ENCODE peak calls at places on chromosomes 3 and 15, in seven cellular contexts. A is RWPE2; E is CD4-positive, CD25-positive, alpha-beta regulatory T cell; B is A673; N is A549; O is right cardiac atrium; W is IMR-90. M is an unnamed sample. For H3K4me1, the result is how much of the 10 kb centered on the place peaks cover.

GRCh38 chr3:129343643-129344360 is 65.1 kb downstream of the HMCES start:
- DNase-seq in O (peak), E (no peak), W (no peak), B (peak), A (no peak), N (peak), M (no peak)

GRCh38 chr3:126753191-126754160 is 49.4 kb downstream of the CHCHD6 start:
- DNase-seq in W (peak), B (no peak), N (no peak), A (peak), E (no peak), O (no peak), M (no peak)

GRCh38 chr3:120741837-120742197 is 499 bp downstream of the RABL3 start:
- DNase-seq in E (no peak), W (peak), A (no peak), B (no peak), N (no peak), O (no peak), M (no peak)

GRCh38 chr15:41928637-41929620 is 35.1 kb upstream of the SPTBN5 start:
- DNase-seq in W (no peak), O (peak), B (no peak), E (no peak), A (no peak), N (no peak), M (peak)

GRCh38 chr3:184602406-184603155 is 41.0 kb downstream of the EPHB3 start:
- DNase-seq in B (no peak), N (peak), E (no peak), W (no peak), O (peak), A (no peak), M (peak)

GRCh38 chr3:9408546-9408945 is 11.1 kb downstream of the SETD5 start:
- DNase-seq in B (no peak), W (no peak), O (no peak), E (no peak), A (no peak), N (no peak), M (no peak)

GRCh38 chr3:78689378-78689777 is 1078.4 kb downstream of the ROBO1 start:
- DNase-seq in E (no peak), B (no peak), W (no peak), N (no peak), A (no peak), O (no peak), M (no peak)

GRCh38 chr3:62529230-62529629 is 155.9 kb upstream of the FEZF2 start:
- DNase-seq in N (no peak), E (no peak), B (peak), W (peak), A (no peak), O (peak), M (peak)

GRCh38 chr3:94101860-94102259 is 39.0 kb downstream of the NSUN3 start:
- DNase-seq in B (peak), A (no peak), N (no peak), O (no peak), E (no peak), W (peak), M (no peak)

GRCh38 chr3:127761101-127761802 is 61.1 kb downstream of the MGLL start:
- DNase-seq in O (peak), W (no peak), A (no peak), E (no peak), N (no peak), B (no peak), M (no peak)

GRCh38 chr3:159765025-159765859 is 223.4 kb upstream of the IL12A start:
- DNase-seq in W (peak), A (peak), O (peak), E (no peak), N (peak), B (peak), M (peak)

GRCh38 chr3:172717493-172718088 is 6.7 kb upstream of the NCEH1 start:
- DNase-seq in N (peak), O (no peak), A (no peak), W (no peak), E (peak), B (peak), M (no peak)

GRCh38 chr3:195259146-195259563 is 11.8 kb downstream of the XXYLT1 start:
- DNase-seq in A (no peak), W (peak), E (peak), O (no peak), B (no peak), N (peak), M (peak)

GRCh38 chr3:172038823-172039222 is 555 bp upstream of the FNDC3B start:
- DNase-seq in B (no peak), A (no peak), N (no peak), O (peak), W (peak), E (no peak), M (peak)

GRCh38 chr3:160368804-160369203 is 30.2 kb downstream of the IFT80 start:
- DNase-seq in O (no peak), B (no peak), E (peak), N (no peak), A (no peak), W (no peak), M (no peak)

GRCh38 chr3:161293381-161293780 is 72.3 kb downstream of the NMD3 start:
- DNase-seq in E (no peak), N (no peak), W (no peak), B (no peak), A (no peak), O (no peak), M (no peak)

GRCh38 chr15:44087578-44088190 is 107.4 kb downstream of the FRMD5 start:
- DNase-seq in B (peak), W (peak), E (no peak), A (no peak), O (no peak), N (peak), M (no peak)

GRCh38 chr3:139797724-139798343 is 120.1 kb upstream of the NMNAT3 start:
- DNase-seq in O (peak), N (no peak), A (no peak), B (peak), E (no peak), W (peak), M (peak)

GRCh38 chr3:160956785-160957184 is 148.4 kb downstream of the B3GALNT1 start:
- DNase-seq in E (no peak), N (no peak), W (peak), A (no peak), B (peak), O (no peak), M (peak)

GRCh38 chr3:48990636-48991421 is 788 bp downstream of the P4HTM start:
- DNase-seq in W (no peak), N (no peak), E (peak), O (peak), A (no peak), B (no peak), M (no peak)

GRCh38 chr3:55017876-55018275 is 90.0 kb upstream of the LRTM1 start:
- DNase-seq in N (no peak), O (no peak), A (no peak), E (no peak), W (peak), B (no peak), M (no peak)

GRCh38 chr3:170539886-170540285 is 46.0 kb downstream of the SLC7A14 start:
- DNase-seq in E (no peak), W (no peak), A (no peak), B (no peak), N (no peak), O (no peak), M (no peak)

GRCh38 chr3:186287723-186288122 is 74.3 kb downstream of the DGKG start:
- DNase-seq in W (peak), B (no peak), E (no peak), N (no peak), O (no peak), A (no peak), M (no peak)

GRCh38 chr3:32432711-32433530 is 41.3 kb downstream of the CMTM7 start:
- DNase-seq in W (peak), O (no peak), E (peak), B (no peak), N (no peak), A (no peak), M (no peak)

GRCh38 chr15:99455796-99456160 is 110.0 kb upstream of the MEF2A start:
- DNase-seq in N (no peak), W (no peak), B (no peak), E (no peak), A (no peak), O (no peak), M (no peak)

GRCh38 chr15:69075467-69075866 is 61.0 kb downstream of the NOX5 start:
- DNase-seq in W (no peak), O (no peak), N (no peak), E (no peak), B (peak), A (peak), M (no peak)

GRCh38 chr3:136023264-136023978 is 57.9 kb downstream of the PPP2R3A start:
- DNase-seq in E (no peak), A (no peak), N (no peak), O (no peak), B (no peak), W (peak), M (no peak)

GRCh38 chr15:87816016-87816415 is 440.5 kb downstream of the NTRK3 start:
- DNase-seq in W (peak), N (no peak), O (no peak), A (no peak), E (no peak), B (no peak), M (no peak)

GRCh38 chr15:96314508-96314907 is 16.0 kb upstream of the NR2F2 start:
- DNase-seq in B (no peak), N (no peak), E (no peak), O (no peak), W (no peak), A (no peak), M (no peak)

GRCh38 chr3:132435239-132435910 is 18.1 kb downstream of the DNAJC13 start:
- DNase-seq in N (no peak), E (no peak), A (no peak), B (no peak), O (no peak), W (no peak), M (no peak)

GRCh38 chr15:36831915-36832310 is 252.5 kb downstream of the CDIN1 start:
- DNase-seq in O (no peak), E (no peak), N (no peak), A (no peak), B (no peak), W (no peak), M (peak)

GRCh38 chr3:100020876-100021644 is 93.2 kb downstream of the FILIP1L start:
- DNase-seq in E (no peak), N (no peak), A (no peak), B (no peak), W (no peak), O (no peak), M (no peak)

GRCh38 chr15:36643551-36643950 is 64.1 kb downstream of the CDIN1 start:
- DNase-seq in B (no peak), W (peak), N (peak), A (no peak), E (no peak), O (no peak), M (no peak)

GRCh38 chr3:193046369-193046768 is 128.7 kb upstream of the MB21D2 start:
- DNase-seq in B (no peak), O (no peak), N (no peak), A (no peak), E (no peak), W (no peak), M (peak)

GRCh38 chr3:149534671-149535394 is 60.3 kb downstream of the TM4SF4 start:
- DNase-seq in W (peak), O (no peak), A (no peak), B (peak), E (no peak), N (peak), M (peak)

GRCh38 chr15:61195116-61196002 is 33.7 kb downstream of the RORA start:
- DNase-seq in W (peak), N (peak), A (no peak), O (no peak), B (peak), E (peak), M (peak)

GRCh38 chr3:154334973-154335420 is 10.7 kb upstream of the DHX36 start:
- DNase-seq in W (peak), O (no peak), B (peak), A (no peak), E (peak), N (peak), M (peak)

GRCh38 chr15:76994496-76994895 is 430 bp upstream of the PSTPIP1 start:
- DNase-seq in W (no peak), B (no peak), O (no peak), A (peak), E (no peak), N (no peak), M (no peak)

GRCh38 chr3:178393833-178394232 is 142.4 kb upstream of the KCNMB2 start:
- DNase-seq in O (no peak), W (peak), E (no peak), A (no peak), B (no peak), N (no peak), M (no peak)

GRCh38 chr3:172213765-172214358 is 174.5 kb downstream of the FNDC3B start:
- DNase-seq in E (no peak), A (no peak), O (no peak), B (no peak), N (no peak), W (no peak), M (no peak)

GRCh38 chr3:72482589-72483249 is 365.5 kb downstream of the SHQ1 start:
- DNase-seq in B (peak), O (peak), N (peak), A (peak), E (peak), W (peak), M (peak)

GRCh38 chr3:72487078-72487765 is 361.0 kb downstream of the SHQ1 start:
- DNase-seq in O (peak), A (peak), N (peak), E (no peak), B (peak), W (peak), M (peak)

GRCh38 chr3:72487946-72488735 is 360.1 kb downstream of the SHQ1 start:
- DNase-seq in N (no peak), E (no peak), B (no peak), A (no peak), O (no peak), W (peak), M (no peak)

GRCh38 chr3:72483554-72484104 is 364.6 kb downstream of the SHQ1 start:
- DNase-seq in N (no peak), E (no peak), O (no peak), W (no peak), B (no peak), A (no peak), M (no peak)

DNA sequence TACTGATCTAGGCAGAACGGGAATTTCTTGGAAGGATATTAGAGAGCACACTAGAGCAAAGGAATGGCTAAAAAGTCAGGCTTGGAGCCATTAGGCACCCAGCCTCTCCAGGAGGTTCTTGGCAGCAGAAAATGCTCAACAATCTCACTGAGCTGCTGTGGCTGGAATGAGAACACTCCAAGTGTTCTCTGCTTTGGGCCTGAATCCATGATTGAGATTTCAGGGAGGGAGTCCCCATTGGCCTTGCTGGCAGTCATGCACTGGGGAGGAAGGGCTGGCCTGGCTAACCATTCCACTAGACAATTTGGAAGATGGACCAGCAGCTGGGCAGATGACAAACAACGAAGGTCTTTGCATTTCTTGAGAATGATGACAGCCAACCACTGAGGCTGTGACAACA is 362.6 kb downstream of the SHQ1 start:
- DNase-seq in O (peak), E (no peak), A (no peak), N (no peak), B (no peak), W (peak), M (no peak)
- H3K4me1 ChIP-seq in O (under half), E (under half), A (under half), N (under half), B (under half), W (under half), M (under half)

DNA sequence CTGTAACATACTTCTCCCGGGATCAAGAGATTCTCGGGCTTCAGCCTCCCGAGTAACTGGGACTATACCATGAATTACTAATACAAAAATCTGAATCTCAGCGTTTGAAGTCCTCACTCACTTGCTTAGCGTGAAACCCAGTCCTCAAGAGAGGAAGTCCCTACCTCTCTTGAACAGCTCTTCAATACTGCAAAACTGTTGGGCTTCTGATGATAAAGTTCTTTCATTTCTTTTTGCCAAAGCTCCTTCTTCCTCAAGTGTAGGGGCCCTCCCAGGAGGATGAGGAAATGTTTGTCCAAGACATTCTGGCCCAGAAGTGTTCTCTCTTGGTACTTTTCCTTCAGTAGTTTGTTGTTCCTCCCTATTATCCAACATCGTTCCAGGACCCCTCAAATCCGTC is 48.5 kb downstream of the FMN1 start:
- DNase-seq in E (no peak), O (no peak), W (no peak), A (no peak), B (no peak), N (no peak), M (no peak)
- H3K27ac ChIP-seq in E (no peak), O (no peak), W (no peak), A (peak), B (no peak), N (peak), M (no peak)

GRCh38 chr3:115141018-115141757 is 5.9 kb downstream of the ZBTB20 start:
- DNase-seq in B (no peak), A (no peak), O (no peak), W (no peak), E (no peak), N (no peak), M (no peak)

GRCh38 chr3:115134648-115135347 is 12.3 kb downstream of the ZBTB20 start:
- DNase-seq in E (no peak), O (no peak), B (no peak), A (no peak), W (no peak), N (no peak), M (no peak)

DNA sequence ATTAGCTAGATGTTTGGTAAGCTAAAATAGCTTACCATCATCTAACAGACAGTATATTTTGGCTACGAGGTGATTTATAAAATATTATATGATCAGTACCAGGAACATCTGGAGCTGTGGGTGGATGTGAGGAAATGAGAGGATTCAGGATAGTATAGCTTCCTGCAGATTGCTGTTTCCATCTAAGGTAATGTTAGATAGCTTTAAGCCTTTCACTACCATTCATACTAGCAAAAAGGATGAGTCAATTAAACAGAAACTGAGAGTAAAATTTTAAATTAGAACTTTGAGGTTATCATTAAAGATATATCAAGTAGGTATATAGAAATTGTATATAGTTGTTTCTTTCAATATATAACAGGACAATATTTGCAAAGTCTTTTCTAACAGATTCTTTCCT is 8.0 kb downstream of the ZBTB20 start:
- DNase-seq in B (no peak), N (no peak), A (no peak), W (no peak), E (no peak), O (no peak), M (no peak)
- H3K4me1 ChIP-seq in B (under half), N (under half), A (under half), W (under half), E (under half), O (under half), M (under half)

GRCh38 chr3:188233320-188233719 is 79.4 kb downstream of the LPP start:
- DNase-seq in A (no peak), B (no peak), W (peak), E (no peak), O (no peak), N (no peak), M (no peak)
- H3K27ac ChIP-seq in A (no peak), B (no peak), W (no peak), E (no peak), O (peak), N (peak), M (no peak)

DNA sequence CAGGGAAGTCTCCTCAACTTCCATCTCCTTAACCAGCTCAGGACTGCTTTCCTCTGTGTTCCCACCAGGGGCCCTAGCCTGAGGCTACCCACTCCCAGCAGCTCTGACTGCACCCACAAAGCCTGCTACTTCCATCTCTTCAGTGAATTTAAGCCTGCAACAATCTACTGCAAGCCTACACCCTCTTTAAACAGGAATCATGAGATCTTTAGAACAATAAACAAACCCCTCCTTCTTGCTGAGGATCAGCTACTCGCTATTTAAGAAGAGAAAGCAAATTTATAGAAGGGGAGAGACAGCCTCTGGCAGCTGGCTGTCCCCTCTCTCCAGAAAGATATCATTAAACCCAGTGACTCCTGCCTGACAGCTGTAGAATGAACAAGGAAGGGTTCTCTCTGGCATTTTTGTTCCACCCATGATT is 51.9 kb downstream of the ARHGAP31 start:
- DNase-seq in B (no peak), W (peak), A (no peak), O (no peak), E (no peak), N (no peak), M (peak)
- H3K4me1 ChIP-seq in B (under half), W (under half), A (under half), O (under half), E (under half), N (under half), M (under half)

GRCh38 chr3:39419697-39420293 is 13.3 kb downstream of the RPSA start:
- DNase-seq in O (no peak), B (no peak), N (no peak), A (no peak), W (no peak), E (no peak), M (no peak)
- H3K27ac ChIP-seq in O (no peak), B (no peak), N (no peak), A (no peak), W (no peak), E (no peak), M (no peak)

GRCh38 chr15:75869446-75869845 is 26.2 kb downstream of the UBE2Q2 start:
- DNase-seq in A (no peak), N (no peak), B (no peak), W (no peak), O (no peak), E (no peak), M (no peak)

GRCh38 chr15:75867428-75867827 is 24.2 kb downstream of the UBE2Q2 start:
- DNase-seq in A (no peak), O (no peak), E (no peak), W (no peak), N (no peak), B (no peak), M (no peak)

GRCh38 chr15:75866916-75867315 is 23.7 kb downstream of the UBE2Q2 start:
- DNase-seq in A (no peak), O (no peak), W (no peak), B (no peak), E (no peak), N (no peak), M (no peak)

GRCh38 chr15:75868019-75868418 is 24.8 kb downstream of the UBE2Q2 start:
- DNase-seq in W (peak), N (no peak), E (no peak), O (no peak), B (no peak), A (no peak), M (no peak)

GRCh38 chr15:75872400-75872990 is 29.2 kb downstream of the UBE2Q2 start:
- DNase-seq in E (no peak), N (no peak), B (no peak), A (no peak), O (no peak), W (no peak), M (no peak)
- H3K4me1 ChIP-seq in E (under half), N (under half), B (under half), A (under half), O (under half), W (under half), M (under half)

GRCh38 chr3:12962292-12962691 is 110.9 kb downstream of the IQSEC1 start:
- DNase-seq in W (no peak), B (no peak), O (no peak), A (no peak), E (no peak), N (no peak), M (no peak)
- H3K27ac ChIP-seq in W (no peak), B (no peak), O (peak), A (no peak), E (no peak), N (no peak), M (no peak)

GRCh38 chr3:177061382-177061781 is 135.9 kb downstream of the TBL1XR1 start:
- DNase-seq in A (no peak), B (no peak), E (no peak), W (no peak), O (no peak), N (no peak), M (no peak)
- H3K4me1 ChIP-seq in A (under half), B (half or more), E (half or more), W (under half), O (under half), N (under half), M (under half)